ENCODE peak calls at places on chromosomes 6 and 20, in five cellular contexts. C is 8988T, D is suprapubic skin, H is GM12892, T is H7. Q is an unnamed sample.

GRCh38 chr6:111461860-111462259 is 21.2 kb downstream of the REV3L start:
- DNase-seq in D (no peak), T (no peak), H (no peak), C (no peak), Q (no peak)

GRCh38 chr20:3374296-3374695 is 33.2 kb downstream of the DNAAF9 start:
- DNase-seq in H (no peak), T (no peak), D (no peak), C (no peak), Q (no peak)

GRCh38 chr6:12147557-12148316 is 135.6 kb downstream of the HIVEP1 start:
- DNase-seq in C (no peak), T (no peak), D (no peak), H (no peak), Q (no peak)

GRCh38 chr6:74504941-74505340 is 700.9 kb downstream of the COL12A1 start:
- DNase-seq in C (no peak), H (no peak), D (no peak), T (no peak), Q (no peak)

GRCh38 chr6:167235005-167235404 is 56.1 kb upstream of the UNC93A start:
- DNase-seq in D (no peak), H (no peak), C (no peak), T (no peak), Q (no peak)

GRCh38 chr6:15387118-15387517 is 141.2 kb downstream of the JARID2 start:
- DNase-seq in H (no peak), T (no peak), D (no peak), C (no peak), Q (no peak)

GRCh38 chr20:496126-496696 is 33.9 kb upstream of the TBC1D20 start:
- DNase-seq in D (no peak), H (no peak), T (no peak), C (no peak), Q (no peak)

GRCh38 chr20:64077876-64078551 is 1.3 kb downstream of the RGS19 start:
- DNase-seq in T (peak; percentile 74), C (no peak), H (no peak), D (no peak), Q (no peak)

GRCh38 chr20:35145141-35145564 is 2.0 kb downstream of the EDEM2 start:
- DNase-seq in T (peak; percentile 75), D (no peak), H (no peak), C (peak; percentile 42), Q (no peak)

GRCh38 chr6:122184260-122184934 is 215.1 kb upstream of the HSF2 start:
- DNase-seq in H (no peak), T (no peak), C (no peak), D (no peak), Q (no peak)

GRCh38 chr20:58464838-58465237 is 50.4 kb downstream of the APCDD1L start:
- DNase-seq in C (no peak), H (no peak), T (no peak), D (no peak), Q (no peak)

GRCh38 chr6:126170433-126170832 is 169.5 kb upstream of the CENPW start:
- DNase-seq in C (no peak), H (no peak), D (no peak), T (no peak), Q (no peak)

GRCh38 chr6:34189806-34190503 is 44.1 kb upstream of the GRM4 start:
- DNase-seq in C (no peak), T (peak; percentile 13), H (no peak), D (no peak), Q (no peak)

GRCh38 chr6:52371656-52372151 is 9.8 kb downstream of the PAQR8 start:
- DNase-seq in D (no peak), T (no peak), C (no peak), H (no peak), Q (no peak)

GRCh38 chr20:46174469-46175126 is 56.5 kb downstream of the CD40 start:
- DNase-seq in C (peak; percentile 82), T (peak; percentile 97), H (peak; percentile 87), D (peak; percentile 78), Q (no peak)

GRCh38 chr6:55694148-55694547 is 115.2 kb upstream of the HMGCLL1 start:
- DNase-seq in C (no peak), D (no peak), H (no peak), T (peak; percentile 41), Q (no peak)

GRCh38 chr6:45398075-45398817 is 20.5 kb upstream of the SUPT3H start:
- DNase-seq in T (no peak), C (no peak), D (no peak), H (no peak), Q (no peak)

GRCh38 chr6:30830438-30830837 is 53.9 kb upstream of the DDR1 start:
- DNase-seq in T (no peak), D (no peak), C (no peak), H (no peak), Q (no peak)

Q was measured in coronary artery.